ENCODE peak calls at places on chromosomes 12 and 14, in six cellular contexts. Y, N, O, X, R and M are unnamed samples.

GRCh38 chr12:12837025-12837872 is 24.1 kb downstream of the DDX47 start:
- DNase-seq in X (peak; percentile 77), R (no peak), Y (no peak), O (peak; percentile 57), N (peak; percentile 85), M (no peak)

GRCh38 chr12:117034249-117034648 is 65.0 kb downstream of the TESC start:
- DNase-seq in X (no peak), Y (no peak), N (no peak), R (no peak), O (no peak), M (no peak)

GRCh38 chr12:7877421-7877820 is 4.7 kb upstream of the SLC2A14 start:
- DNase-seq in O (no peak), R (no peak), N (no peak), Y (no peak), X (no peak), M (no peak)

GRCh38 chr14:63492391-63492790 is 50.8 kb downstream of the PPP2R5E start:
- DNase-seq in X (no peak), Y (no peak), O (no peak), N (peak; percentile 67), R (no peak), M (no peak)

GRCh38 chr12:67827820-67828383 is 161.3 kb upstream of the IFNG-AS1 start:
- DNase-seq in Y (no peak), X (peak; percentile 85), R (no peak), N (peak; percentile 85), O (no peak), M (no peak)

GRCh38 chr14:44712095-44712822 is 205.2 kb upstream of the FSCB start:
- DNase-seq in Y (no peak), N (no peak), O (peak; percentile 13), X (no peak), R (no peak), M (no peak)

GRCh38 chr12:25496098-25496587 is 56.9 kb downstream of the LMNTD1 start:
- DNase-seq in X (no peak), O (no peak), N (no peak), Y (no peak), R (no peak), M (no peak)

GRCh38 chr12:98741615-98742265 is 96.7 kb downstream of the APAF1 start:
- DNase-seq in Y (no peak), N (no peak), X (no peak), O (peak; percentile 58), R (no peak), M (no peak)

GRCh38 chr12:33609910-33610309 is 170.3 kb upstream of the SYT10 start:
- DNase-seq in X (no peak), Y (no peak), R (no peak), O (no peak), N (no peak), M (no peak)

GRCh38 chr12:21528953-21529352 is 2.9 kb downstream of the SPX start:
- DNase-seq in O (no peak), N (no peak), Y (no peak), R (no peak), X (no peak), M (no peak)

GRCh38 chr12:132506730-132507538 is 17.0 kb downstream of the FBRSL1 start:
- DNase-seq in R (peak; percentile 90), X (no peak), Y (peak; percentile 92), O (no peak), N (no peak), M (peak; percentile 96)

GRCh38 chr12:106123551-106123991 is 15.2 kb downstream of the NUAK1 start:
- DNase-seq in R (peak; percentile 60), N (no peak), Y (no peak), X (peak; percentile 62), O (no peak), M (no peak)

DNA sequence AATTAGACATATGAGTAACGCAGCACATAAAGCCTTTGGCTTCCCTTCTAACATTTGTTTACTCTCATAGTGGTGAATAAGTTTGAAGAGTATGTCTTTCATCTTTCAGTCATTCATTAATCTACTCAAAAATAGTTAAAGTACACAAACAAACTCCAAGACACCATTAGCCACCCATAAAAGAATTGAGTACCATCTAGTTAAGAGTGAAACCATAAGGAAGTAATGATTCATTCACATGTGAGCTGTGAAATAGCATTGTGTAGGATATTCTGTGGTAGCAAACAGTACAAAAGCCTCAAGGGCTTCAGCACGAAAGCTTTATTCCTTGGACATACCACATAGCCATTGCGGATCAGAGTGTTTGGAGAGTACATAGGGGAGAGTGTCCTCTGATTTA is 13.9 kb downstream of the SYT1 start:
- DNase-seq in X (peak; percentile 55), Y (no peak), R (no peak), O (no peak), N (no peak), M (no peak)
- H3K27ac ChIP-seq in X (peak overlapping the region; percentile 87), Y (no peak overlapping the region), R (no peak overlapping the region), O (no peak overlapping the region), N (no peak overlapping the region), M (no peak overlapping the region)

GRCh38 chr12:124545508-124546418 is 21.6 kb downstream of the NCOR2 start:
- DNase-seq in Y (no peak), O (no peak), N (no peak), R (no peak), X (peak; percentile 77), M (no peak)
- H3K27ac ChIP-seq in Y (no peak overlapping the region), O (no peak overlapping the region), N (no peak overlapping the region), R (no peak overlapping the region), X (peak overlapping the region; percentile 50), M (no peak overlapping the region)

GRCh38 chr14:93941293-93941910 is 14.3 kb downstream of the FAM181A start:
- DNase-seq in R (no peak), X (peak; percentile 55), O (no peak), Y (peak; percentile 4), N (peak; percentile 79), M (no peak)
- H3K27ac ChIP-seq in R (peak overlapping the region; percentile 48), X (peak overlapping the region; percentile 43), O (no peak overlapping the region), Y (no peak overlapping the region), N (peak overlapping the region; percentile 99), M (no peak overlapping the region)

DNA sequence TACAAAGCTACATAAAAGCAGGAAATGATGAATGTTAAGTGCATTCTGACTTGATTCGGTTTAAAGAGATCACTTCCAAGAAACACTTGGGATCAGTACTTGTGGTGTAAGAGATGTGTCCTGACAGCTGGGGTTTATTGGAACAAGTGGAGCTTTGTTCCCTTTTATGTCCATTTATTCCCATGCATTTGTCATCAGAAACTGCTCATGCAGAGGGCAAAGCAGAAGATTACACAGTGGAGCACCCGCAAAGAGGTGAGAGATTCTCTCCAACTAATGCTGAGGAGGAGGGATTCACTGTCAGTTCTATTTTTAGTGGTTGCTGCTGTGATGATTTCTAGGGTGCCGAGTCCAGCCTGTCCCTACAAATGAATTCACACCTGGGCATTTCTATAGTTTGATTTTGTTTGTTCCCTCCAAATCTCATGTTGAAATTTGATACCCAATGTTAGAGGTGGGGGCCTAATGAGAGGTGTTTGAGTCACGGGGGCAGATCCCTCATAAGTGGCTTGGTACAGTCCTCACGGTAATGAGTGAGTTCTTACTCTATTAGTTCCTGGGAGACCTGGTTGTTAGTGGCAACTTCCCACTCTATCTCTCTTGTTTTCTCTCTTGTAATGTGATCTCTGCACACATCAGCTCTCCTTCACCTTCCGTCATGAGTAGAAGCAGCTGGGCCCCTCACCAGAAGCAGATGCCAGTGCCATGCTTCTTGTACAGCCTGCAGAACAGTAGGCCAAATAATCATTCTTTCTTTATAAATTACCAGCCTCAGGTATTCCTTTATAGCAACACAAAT is 29.4 kb upstream of the KCNK10 start:
- DNase-seq in X (no peak), R (no peak), N (no peak), Y (no peak), O (no peak), M (no peak)
- H3K27ac ChIP-seq in X (no peak overlapping the region), R (no peak overlapping the region), N (no peak overlapping the region), Y (no peak overlapping the region), O (no peak overlapping the region), M (no peak overlapping the region)

GRCh38 chr12:65895759-65896656 is 71.7 kb downstream of the HMGA2 start:
- DNase-seq in Y (no peak), N (no peak), R (no peak), O (peak; percentile 89), X (no peak), M (no peak)
- H3K27ac ChIP-seq in Y (no peak overlapping the region), N (no peak overlapping the region), R (no peak overlapping the region), O (peak overlapping the region; percentile 99), X (peak overlapping the region; percentile 50), M (no peak overlapping the region)

GRCh38 chr12:88036368-88036965 is 7.3 kb upstream of the C12orf50 start:
- DNase-seq in Y (no peak), N (peak; percentile 72), X (no peak), R (no peak), O (no peak), M (no peak)

GRCh38 chr12:88037770-88038169 is 8.6 kb upstream of the C12orf50 start:
- DNase-seq in R (no peak), Y (no peak), O (no peak), N (no peak), X (no peak), M (no peak)

GRCh38 chr12:88035907-88036289 is 6.7 kb upstream of the C12orf50 start:
- DNase-seq in O (no peak), X (no peak), N (peak; percentile 52), Y (no peak), R (no peak), M (no peak)

GRCh38 chr12:88035271-88035906 is 6.2 kb upstream of the C12orf50 start:
- DNase-seq in X (peak; percentile 78), O (peak; percentile 93), R (peak; percentile 90), N (peak; percentile 69), Y (peak; percentile 94), M (peak; percentile 97)
- H3K27ac ChIP-seq in X (no peak overlapping the region), O (no peak overlapping the region), R (peak overlapping the region; percentile 74), N (peak overlapping the region; percentile 27), Y (peak overlapping the region; percentile 66), M (peak overlapping the region; percentile 61)

DNA sequence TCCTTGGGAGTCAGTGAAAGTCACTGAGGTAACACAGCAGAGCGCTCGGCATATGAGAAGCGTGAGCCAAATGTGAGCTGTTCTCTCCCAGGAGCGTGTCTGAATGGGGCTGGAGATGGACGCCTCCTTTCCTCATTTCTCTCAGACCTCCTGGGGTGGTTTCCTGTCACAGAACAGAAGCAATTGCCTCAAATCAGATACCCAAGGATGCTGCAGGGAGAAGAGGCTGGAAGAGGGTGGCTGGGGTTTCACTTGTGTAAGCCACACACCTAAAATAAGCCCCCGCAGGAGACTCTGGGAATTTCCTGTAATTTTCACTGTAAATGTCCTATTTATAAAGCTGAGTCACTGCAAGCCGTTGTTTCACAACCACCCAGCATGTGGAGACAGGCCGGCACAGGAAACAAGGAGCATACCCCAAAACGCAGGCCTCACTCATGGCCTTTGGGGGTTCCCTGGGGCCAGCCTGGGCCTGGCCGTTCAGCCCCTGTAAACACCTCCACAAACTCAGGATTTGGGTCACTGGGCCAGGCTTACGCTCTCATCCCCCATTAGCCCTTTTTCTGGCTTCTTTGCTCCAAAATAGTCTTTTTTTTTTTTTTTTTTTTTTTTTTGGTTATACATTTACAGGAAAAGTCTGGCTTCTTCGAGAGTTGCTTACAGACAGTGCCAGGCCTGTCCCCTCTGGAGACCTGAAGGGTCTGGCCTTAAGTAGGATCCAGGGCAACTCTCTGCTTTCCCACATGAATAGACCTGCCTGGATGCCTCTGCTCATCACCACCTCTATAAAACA is 55.3 kb downstream of the VCPKMT start:
- DNase-seq in O (no peak), R (no peak), N (peak; percentile 77), X (peak; percentile 86), Y (no peak), M (peak; percentile 50)
- H3K27ac ChIP-seq in O (no peak overlapping the region), R (peak overlapping the region; percentile 82), N (peak overlapping the region; percentile 97), X (peak overlapping the region; percentile 96), Y (peak overlapping the region; percentile 63), M (no peak overlapping the region)